ENCODE peak calls at places on chromosome 2, in eight cellular contexts. T is endothelial cell of umbilical vein, C is cardiac muscle cell, M is type B pancreatic cell, P is MM.1S, O is neural crest cell, Q is astrocyte of the spinal cord, D is fibroblast of pulmonary artery. X is an unnamed sample.

GRCh38 chr2:62800618-62801017 is 95.1 kb downstream of the EHBP1 start:
- DNase-seq in T (no peak), C (no peak), M (no peak), P (peak; percentile 29), O (no peak), Q (no peak), D (no peak), X (no peak)

GRCh38 chr2:189483571-189484415 is 42.5 kb downstream of the WDR75 start:
- DNase-seq in T (no peak), C (no peak), M (no peak), P (no peak), O (no peak), Q (no peak), D (no peak), X (no peak)

GRCh38 chr2:10839813-10840212 is 27.2 kb upstream of the PDIA6 start:
- DNase-seq in T (peak; percentile 12), C (peak; percentile 78), M (no peak), P (no peak), O (no peak), Q (peak; percentile 12), D (peak; percentile 42), X (no peak)

GRCh38 chr2:212177724-212178123 is 360.9 kb downstream of the ERBB4 start:
- DNase-seq in T (peak; percentile 13), C (peak; percentile 8), M (no peak), P (no peak), O (no peak), Q (no peak), D (peak; percentile 8), X (no peak)

GRCh38 chr2:201347154-201347553 is 10.0 kb downstream of the FLACC1 start:
- DNase-seq in T (no peak), C (no peak), M (no peak), P (no peak), O (no peak), Q (no peak), D (no peak), X (no peak)

GRCh38 chr2:209685963-209686362 is 85.7 kb upstream of the UNC80 start:
- DNase-seq in T (no peak), C (no peak), M (no peak), P (no peak), O (no peak), Q (no peak), D (peak; percentile 6), X (no peak)

GRCh38 chr2:53994735-53995538 is 24.1 kb upstream of the PSME4 start:
- DNase-seq in T (no peak), C (no peak), M (no peak), P (no peak), O (no peak), Q (no peak), D (no peak), X (no peak)

GRCh38 chr2:171553858-171554257 is 31.6 kb downstream of the CYBRD1 start:
- DNase-seq in T (no peak), C (no peak), M (no peak), P (peak; percentile 66), O (no peak), Q (peak; percentile 15), D (no peak), X (no peak)

GRCh38 chr2:173051463-173051862 is 24.2 kb upstream of the MAP3K20 start:
- DNase-seq in T (no peak), C (no peak), M (no peak), P (no peak), O (no peak), Q (no peak), D (no peak), X (no peak)

GRCh38 chr2:207385903-207386302 is 143.9 kb upstream of the CREB1 start:
- DNase-seq in T (peak; percentile 68), C (no peak), M (no peak), P (no peak), O (no peak), Q (peak; percentile 80), D (peak; percentile 76), X (no peak)

GRCh38 chr2:72794572-72794971 is 31.3 kb downstream of the EXOC6B start:
- DNase-seq in T (peak; percentile 33), C (no peak), M (no peak), P (no peak), O (no peak), Q (no peak), D (no peak), X (no peak)

GRCh38 chr2:54083021-54083420 is 32.4 kb upstream of the ACYP2 start:
- DNase-seq in T (no peak), C (no peak), M (no peak), P (no peak), O (peak; percentile 35), Q (peak; percentile 19), D (no peak), X (no peak)

GRCh38 chr2:180728928-180729559 is 251.4 kb upstream of the UBE2E3 start:
- DNase-seq in T (peak; percentile 68), C (no peak), M (no peak), P (no peak), O (no peak), Q (peak; percentile 91), D (peak; percentile 84), X (no peak)

GRCh38 chr2:12090072-12090471 is 343.6 kb downstream of the LPIN1 start:
- DNase-seq in T (no peak), C (no peak), M (no peak), P (no peak), O (no peak), Q (no peak), D (no peak), X (no peak)

GRCh38 chr2:152924722-152925121 is 206.3 kb downstream of the ARL6IP6 start:
- DNase-seq in T (no peak), C (no peak), M (no peak), P (no peak), O (no peak), Q (peak; percentile 0), D (no peak), X (no peak)

GRCh38 chr2:213187386-213187785 is 36.0 kb upstream of the IKZF2 start:
- DNase-seq in T (no peak), C (no peak), M (no peak), P (no peak), O (no peak), Q (peak; percentile 26), D (no peak), X (no peak)

DNA sequence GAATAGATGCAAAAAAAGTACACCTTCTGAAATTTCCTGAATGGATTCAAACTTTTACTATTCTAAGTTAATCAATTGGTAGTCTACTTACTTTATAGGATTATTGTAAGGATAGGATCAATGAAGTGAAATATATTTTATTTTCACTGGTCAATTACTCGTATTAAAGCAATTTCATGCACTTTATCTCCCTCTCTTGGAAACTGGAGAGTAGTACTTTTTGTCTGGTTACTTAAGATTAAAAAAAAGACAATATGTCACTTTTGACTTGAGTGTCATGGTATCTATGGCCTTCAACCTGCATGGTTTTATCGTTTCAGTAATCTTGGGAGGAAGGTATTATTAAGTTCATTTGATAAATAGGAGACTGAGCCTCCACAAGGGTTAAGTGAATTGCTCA is 1.0 kb upstream of the KYNU start:
- DNase-seq in T (peak; percentile 35), C (no peak), M (no peak), P (no peak), O (no peak), Q (no peak), D (peak; percentile 26), X (no peak)
- TF ChIP-seq CTCF in T (no peak), C (no peak), M (no peak), P (no peak), O (no peak), Q (no peak), D (peak; percentile 6), X (no peak)

GRCh38 chr2:233917146-233917545 is at the start of gene TRPM8:
- DNase-seq in T (no peak), C (no peak), M (no peak), P (no peak), O (no peak), Q (no peak), D (no peak), X (no peak)

GRCh38 chr2:233919938-233920337 is 2.8 kb downstream of the TRPM8 start:
- DNase-seq in T (no peak), C (no peak), M (no peak), P (no peak), O (no peak), Q (peak; percentile 54), D (peak; percentile 30), X (no peak)

GRCh38 chr2:233919319-233919718 is 2.1 kb downstream of the TRPM8 start:
- DNase-seq in T (no peak), C (no peak), M (no peak), P (no peak), O (no peak), Q (no peak), D (no peak), X (no peak)

GRCh38 chr2:233912799-233913423 is 4.3 kb upstream of the TRPM8 start:
- DNase-seq in T (peak; percentile 39), C (peak; percentile 76), M (peak; percentile 76), P (no peak), O (peak; percentile 60), Q (peak; percentile 50), D (peak; percentile 54), X (no peak)

GRCh38 chr2:233915133-233915532 is 2.0 kb upstream of the TRPM8 start:
- DNase-seq in T (no peak), C (no peak), M (no peak), P (peak; percentile 20), O (no peak), Q (no peak), D (peak; percentile 8), X (no peak)
- TF ChIP-seq CTCF in T (peak; percentile 7), C (peak; percentile 17), M (peak; percentile 49), P (peak; percentile 33), O (peak; percentile 46), Q (peak; percentile 27), D (peak; percentile 30), X (no peak)

DNA sequence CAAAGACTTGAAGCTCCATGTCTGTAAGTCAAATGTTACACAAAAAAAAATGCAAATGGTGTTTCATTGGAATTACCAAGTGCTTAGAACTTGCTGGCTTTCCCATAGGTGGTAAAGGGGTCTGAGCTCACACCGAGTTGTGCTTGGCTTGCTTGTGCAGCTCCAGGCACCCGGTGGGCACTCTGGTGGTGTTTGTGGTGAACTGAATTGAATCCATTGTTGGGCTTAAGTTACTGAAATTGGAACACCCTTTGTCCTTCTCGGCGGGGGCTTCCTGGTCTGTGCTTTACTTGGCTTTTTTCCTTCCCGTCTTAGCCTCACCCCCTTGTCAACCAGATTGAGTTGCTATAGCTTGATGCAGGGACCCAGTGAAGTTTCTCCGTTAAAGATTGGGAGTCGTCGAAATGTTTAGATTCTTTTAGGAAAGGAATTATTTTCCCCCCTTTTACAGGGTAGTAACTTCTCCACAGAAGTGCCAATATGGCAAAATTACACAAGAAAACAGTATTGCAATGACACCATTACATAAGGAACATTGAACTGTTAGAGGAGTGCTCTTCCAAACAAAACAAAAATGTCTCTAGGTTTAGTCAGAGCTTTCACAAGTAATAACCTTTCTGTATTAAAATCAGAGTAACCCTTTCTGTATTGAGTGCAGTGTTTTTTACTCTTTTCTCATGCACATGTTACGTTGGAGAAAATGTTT is 97.9 kb upstream of the IL1R2 start:
- DNase-seq in T (no peak), C (no peak), M (no peak), P (no peak), O (no peak), Q (peak; percentile 66), D (peak; percentile 28), X (no peak)
- TF ChIP-seq CTCF in T (no peak), C (no peak), M (no peak), P (no peak), O (no peak), Q (peak; percentile 3), D (no peak), X (no peak)

DNA sequence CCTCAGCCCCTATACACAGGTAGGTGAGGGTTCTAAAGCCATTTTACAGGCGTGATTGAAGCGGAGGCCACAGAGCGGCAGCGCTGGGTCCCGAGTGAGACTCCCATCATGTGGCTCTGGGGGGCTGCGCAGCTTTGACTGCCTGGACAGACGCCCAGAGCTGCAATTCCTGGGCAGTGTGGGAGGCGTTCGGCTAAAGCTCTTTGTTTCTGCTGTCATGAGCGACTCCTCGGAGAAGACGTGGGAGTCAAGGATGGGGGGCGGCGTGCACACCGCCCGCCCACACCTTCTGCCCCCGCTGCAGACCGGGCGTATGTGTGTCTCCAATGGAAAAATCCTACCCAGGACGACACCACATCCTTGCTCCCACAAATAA is 867 bp upstream of the LBH start:
- DNase-seq in T (peak; percentile 18), C (peak; percentile 69), M (no peak), P (no peak), O (peak; percentile 20), Q (peak; percentile 32), D (peak; percentile 76), X (no peak)
- TF ChIP-seq CTCF in T (no peak), C (peak; percentile 5), M (no peak), P (no peak), O (no peak), Q (no peak), D (no peak), X (no peak)

X was measured in D721Med.